ENCODE peak calls at places on chromosomes 4 and X, in seven cellular contexts. One of them, this sample, is unnamed.

GRCh38 chrX:47166126-47166525 is 21.1 kb downstream of the RBM10 start:
- DNase-seq in BE2C: no peak
- DNase-seq in keratinocyte: no peak
- DNase-seq in K562: no peak
- DNase-seq in ovary: no peak
- DNase-seq in mammary epithelial cell: no peak
- DNase-seq in foreskin fibroblast: peak
- DNase-seq in this sample: peak

GRCh38 chrX:68307767-68308166 is 125.5 kb downstream of the OPHN1 start:
- DNase-seq in BE2C: no peak
- DNase-seq in keratinocyte: peak
- DNase-seq in K562: no peak
- DNase-seq in ovary: no peak
- DNase-seq in mammary epithelial cell: peak
- DNase-seq in foreskin fibroblast: no peak
- DNase-seq in this sample: peak

GRCh38 chrX:130682990-130683389 is 220.0 kb downstream of the ENOX2 start:
- DNase-seq in BE2C: no peak
- DNase-seq in keratinocyte: no peak
- DNase-seq in K562: no peak
- DNase-seq in ovary: no peak
- DNase-seq in mammary epithelial cell: no peak
- DNase-seq in foreskin fibroblast: peak
- DNase-seq in this sample: peak

GRCh38 chrX:2413969-2414368 is 86.8 kb downstream of the DHRSX start:
- DNase-seq in BE2C: no peak
- DNase-seq in keratinocyte: no peak
- DNase-seq in K562: no peak
- DNase-seq in ovary: no peak
- DNase-seq in mammary epithelial cell: no peak
- DNase-seq in foreskin fibroblast: no peak
- DNase-seq in this sample: no peak

GRCh38 chr4:26061248-26061986 is 147.4 kb downstream of the SMIM20 start:
- DNase-seq in BE2C: peak
- DNase-seq in keratinocyte: no peak
- DNase-seq in K562: peak
- DNase-seq in ovary: no peak
- DNase-seq in mammary epithelial cell: peak
- DNase-seq in foreskin fibroblast: no peak
- DNase-seq in this sample: peak

GRCh38 chr4:108204518-108204917 is 35.8 kb upstream of the LEF1 start:
- DNase-seq in BE2C: no peak
- DNase-seq in keratinocyte: no peak
- DNase-seq in K562: no peak
- DNase-seq in ovary: no peak
- DNase-seq in mammary epithelial cell: no peak
- DNase-seq in foreskin fibroblast: peak
- DNase-seq in this sample: no peak

GRCh38 chr4:1318046-1318375 is 28.3 kb downstream of the MAEA start:
- DNase-seq in BE2C: no peak
- DNase-seq in keratinocyte: no peak
- DNase-seq in K562: no peak
- DNase-seq in ovary: no peak
- DNase-seq in mammary epithelial cell: no peak
- DNase-seq in foreskin fibroblast: no peak
- DNase-seq in this sample: no peak

GRCh38 chrX:111131572-111131971 is 35.6 kb downstream of the PAK3 start:
- DNase-seq in BE2C: no peak
- DNase-seq in keratinocyte: no peak
- DNase-seq in K562: no peak
- DNase-seq in ovary: no peak
- DNase-seq in mammary epithelial cell: no peak
- DNase-seq in foreskin fibroblast: no peak
- DNase-seq in this sample: no peak

GRCh38 chr4:113827285-113827684 is 65.7 kb upstream of the CAMK2D start:
- DNase-seq in BE2C: no peak
- DNase-seq in keratinocyte: no peak
- DNase-seq in K562: no peak
- DNase-seq in ovary: no peak
- DNase-seq in mammary epithelial cell: no peak
- DNase-seq in foreskin fibroblast: peak
- DNase-seq in this sample: peak

GRCh38 chrX:111823068-111823467 is 52.9 kb upstream of the TRPC5OS start:
- DNase-seq in BE2C: peak
- DNase-seq in keratinocyte: no peak
- DNase-seq in K562: peak
- DNase-seq in ovary: no peak
- DNase-seq in mammary epithelial cell: no peak
- DNase-seq in foreskin fibroblast: no peak
- DNase-seq in this sample: peak

GRCh38 chr4:88725143-88725542 is 27.5 kb upstream of the NAP1L5 start:
- DNase-seq in BE2C: no peak
- DNase-seq in keratinocyte: no peak
- DNase-seq in K562: no peak
- DNase-seq in ovary: no peak
- DNase-seq in mammary epithelial cell: no peak
- DNase-seq in foreskin fibroblast: no peak
- DNase-seq in this sample: no peak

GRCh38 chr4:12932203-12932788 is 551.8 kb downstream of the RAB28 start:
- DNase-seq in BE2C: no peak
- DNase-seq in keratinocyte: no peak
- DNase-seq in K562: no peak
- DNase-seq in ovary: no peak
- DNase-seq in mammary epithelial cell: no peak
- DNase-seq in foreskin fibroblast: no peak
- DNase-seq in this sample: no peak

GRCh38 chr4:55574252-55574651 is 17.8 kb downstream of the PDCL2 start:
- DNase-seq in BE2C: no peak
- DNase-seq in keratinocyte: no peak
- DNase-seq in K562: no peak
- DNase-seq in ovary: no peak
- DNase-seq in mammary epithelial cell: peak
- DNase-seq in foreskin fibroblast: no peak
- DNase-seq in this sample: no peak

GRCh38 chr4:123398803-123399637 is 2.4 kb downstream of the SPRY1 start:
- DNase-seq in BE2C: no peak
- DNase-seq in keratinocyte: no peak
- DNase-seq in K562: no peak
- DNase-seq in ovary: peak
- DNase-seq in mammary epithelial cell: peak
- DNase-seq in foreskin fibroblast: peak
- DNase-seq in this sample: peak

GRCh38 chrX:20118065-20118824 is 1.5 kb upstream of the MAP7D2 start:
- DNase-seq in BE2C: no peak
- DNase-seq in keratinocyte: no peak
- DNase-seq in K562: no peak
- DNase-seq in ovary: no peak
- DNase-seq in mammary epithelial cell: peak
- DNase-seq in foreskin fibroblast: no peak
- DNase-seq in this sample: no peak

GRCh38 chr4:10687526-10687925 is 3.0 kb upstream of the CLNK start:
- DNase-seq in BE2C: no peak
- DNase-seq in keratinocyte: no peak
- DNase-seq in K562: no peak
- DNase-seq in ovary: no peak
- DNase-seq in mammary epithelial cell: no peak
- DNase-seq in foreskin fibroblast: no peak
- DNase-seq in this sample: no peak

GRCh38 chr4:140267576-140267975 is 105.9 kb upstream of the SCOC start:
- DNase-seq in BE2C: peak
- DNase-seq in keratinocyte: no peak
- DNase-seq in K562: no peak
- DNase-seq in ovary: no peak
- DNase-seq in mammary epithelial cell: no peak
- DNase-seq in foreskin fibroblast: no peak
- DNase-seq in this sample: no peak

GRCh38 chrX:3451566-3451965 is 105.1 kb upstream of the MXRA5 start:
- DNase-seq in BE2C: no peak
- DNase-seq in keratinocyte: no peak
- DNase-seq in K562: no peak
- DNase-seq in ovary: no peak
- DNase-seq in mammary epithelial cell: no peak
- DNase-seq in foreskin fibroblast: no peak
- DNase-seq in this sample: no peak

DNA sequence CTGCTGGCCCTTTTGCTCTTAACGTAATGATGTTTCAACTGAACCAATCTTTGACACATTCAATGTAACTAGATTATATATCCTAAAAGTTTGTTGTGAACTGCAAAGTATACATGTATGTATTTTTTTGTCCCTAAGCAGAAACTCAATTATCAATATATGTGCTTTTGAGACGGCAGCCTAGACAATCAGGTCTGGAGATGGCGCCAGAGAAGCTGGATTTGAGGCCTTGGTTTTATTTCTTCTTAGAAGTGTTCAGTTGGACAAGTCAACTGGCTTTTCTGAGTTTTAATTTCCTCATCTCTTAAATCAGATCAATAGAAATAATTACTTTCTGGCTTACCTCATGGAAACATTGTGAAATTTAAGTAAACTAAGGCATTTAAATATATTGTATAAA is 62.5 kb downstream of the DCAF8L1 start:
- DNase-seq in BE2C: peak
- DNase-seq in keratinocyte: no peak
- DNase-seq in K562: no peak
- DNase-seq in ovary: no peak
- DNase-seq in mammary epithelial cell: peak
- DNase-seq in foreskin fibroblast: no peak
- DNase-seq in this sample: peak
- H3K4me3 ChIP-seq in BE2C: no peak
- H3K4me3 ChIP-seq in keratinocyte: no peak
- H3K4me3 ChIP-seq in K562: no peak
- H3K4me3 ChIP-seq in ovary: no peak
- H3K4me3 ChIP-seq in mammary epithelial cell: no peak
- H3K4me3 ChIP-seq in foreskin fibroblast: no peak
- H3K4me3 ChIP-seq in this sample: no peak

GRCh38 chr4:7190668-7191545 is 1.4 kb upstream of the SORCS2 start:
- DNase-seq in BE2C: peak
- DNase-seq in keratinocyte: no peak
- DNase-seq in K562: no peak
- DNase-seq in ovary: peak
- DNase-seq in mammary epithelial cell: no peak
- DNase-seq in foreskin fibroblast: no peak
- DNase-seq in this sample: no peak

GRCh38 chr4:7191546-7192251 is 639 bp upstream of the SORCS2 start:
- DNase-seq in BE2C: peak
- DNase-seq in keratinocyte: no peak
- DNase-seq in K562: no peak
- DNase-seq in ovary: no peak
- DNase-seq in mammary epithelial cell: no peak
- DNase-seq in foreskin fibroblast: no peak
- DNase-seq in this sample: no peak

GRCh38 chr4:7193040-7193958 is 961 bp downstream of the SORCS2 start:
- DNase-seq in BE2C: peak
- DNase-seq in keratinocyte: no peak
- DNase-seq in K562: no peak
- DNase-seq in ovary: peak
- DNase-seq in mammary epithelial cell: no peak
- DNase-seq in foreskin fibroblast: no peak
- DNase-seq in this sample: no peak

GRCh38 chr4:7194251-7195137 is 2.2 kb downstream of the SORCS2 start:
- DNase-seq in BE2C: peak
- DNase-seq in keratinocyte: no peak
- DNase-seq in K562: no peak
- DNase-seq in ovary: no peak
- DNase-seq in mammary epithelial cell: no peak
- DNase-seq in foreskin fibroblast: no peak
- DNase-seq in this sample: no peak

GRCh38 chr4:7192252-7193039 is at the start of gene SORCS2:
- DNase-seq in BE2C: peak
- DNase-seq in keratinocyte: no peak
- DNase-seq in K562: peak
- DNase-seq in ovary: peak
- DNase-seq in mammary epithelial cell: no peak
- DNase-seq in foreskin fibroblast: peak
- DNase-seq in this sample: peak
- TF ChIP-seq CTCF in BE2C: peak
- TF ChIP-seq CTCF in keratinocyte: no peak
- TF ChIP-seq CTCF in K562: peak
- TF ChIP-seq CTCF in ovary: peak
- TF ChIP-seq CTCF in mammary epithelial cell: peak
- TF ChIP-seq CTCF in foreskin fibroblast: peak
- TF ChIP-seq CTCF in this sample: peak

DNA sequence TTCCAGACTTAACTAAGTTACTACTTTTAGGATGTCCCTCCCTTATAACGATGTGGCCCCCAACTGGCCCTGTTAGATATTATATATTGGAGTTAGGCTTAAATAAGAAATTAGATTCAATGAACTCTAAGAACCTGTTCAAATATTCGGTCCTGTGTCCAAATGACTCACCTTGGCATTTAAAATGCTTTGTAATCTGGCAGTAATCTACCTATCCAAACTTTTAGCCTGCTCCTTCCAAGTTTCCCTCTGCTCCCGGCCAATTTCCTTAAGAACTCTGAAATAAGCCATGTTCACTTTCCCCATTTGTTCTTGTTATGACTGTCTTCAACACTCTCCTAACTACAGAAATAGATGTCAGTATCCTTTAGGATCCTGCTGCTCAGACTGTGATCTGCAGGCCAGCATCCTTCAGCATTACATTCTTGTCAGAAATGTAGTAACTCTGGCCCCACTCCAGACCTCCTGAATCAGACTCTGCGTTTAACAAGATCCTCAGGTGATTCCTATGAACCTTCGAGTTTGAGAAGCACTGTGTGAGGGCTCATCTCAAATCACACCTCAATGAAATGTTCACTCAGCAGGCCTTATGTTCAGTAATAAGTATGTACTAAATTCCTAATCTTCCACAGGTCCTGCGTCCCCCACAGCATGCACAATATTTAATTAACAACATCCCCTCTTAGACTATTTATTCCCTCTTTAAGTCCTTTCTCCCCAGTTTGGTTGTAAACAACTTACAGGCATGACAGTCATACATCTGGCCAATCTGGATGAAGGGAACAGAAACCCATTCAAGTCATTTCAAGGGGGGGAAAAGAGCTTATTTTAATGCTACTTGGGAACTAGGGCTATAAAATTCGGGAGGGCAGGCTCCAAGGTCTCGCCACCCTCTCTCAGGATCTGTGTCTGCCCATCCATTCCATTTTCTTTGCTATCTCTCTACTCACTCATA is 3.0 kb downstream of the ATP8A1 start:
- DNase-seq in BE2C: no peak
- DNase-seq in keratinocyte: no peak
- DNase-seq in K562: no peak
- DNase-seq in ovary: no peak
- DNase-seq in mammary epithelial cell: peak
- DNase-seq in foreskin fibroblast: no peak
- DNase-seq in this sample: no peak
- H3K4me3 ChIP-seq in BE2C: peak
- H3K4me3 ChIP-seq in keratinocyte: no peak
- H3K4me3 ChIP-seq in K562: no peak
- H3K4me3 ChIP-seq in ovary: no peak
- H3K4me3 ChIP-seq in mammary epithelial cell: no peak
- H3K4me3 ChIP-seq in foreskin fibroblast: no peak
- H3K4me3 ChIP-seq in this sample: no peak

DNA sequence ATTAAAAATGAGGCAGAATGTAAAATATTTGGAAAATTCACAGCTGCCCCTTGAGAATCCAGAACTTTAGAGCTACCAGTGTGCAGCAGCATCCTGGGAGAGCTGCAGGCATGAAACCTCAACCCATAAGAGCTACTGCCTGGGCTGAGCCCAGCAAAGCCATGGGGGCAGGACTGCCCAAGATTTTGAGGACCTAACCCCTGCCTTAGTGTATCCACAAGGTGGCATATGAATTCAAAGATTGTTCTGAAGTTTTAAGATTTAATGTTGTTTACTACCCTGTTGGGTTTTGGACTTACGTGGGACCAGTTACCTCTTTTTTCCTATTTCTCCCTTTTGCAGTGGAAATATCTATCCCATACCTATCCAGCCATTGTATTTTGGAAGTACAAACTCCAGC is 26.4 kb downstream of the CASP6 start:
- DNase-seq in BE2C: no peak
- DNase-seq in keratinocyte: no peak
- DNase-seq in K562: no peak
- DNase-seq in ovary: no peak
- DNase-seq in mammary epithelial cell: no peak
- DNase-seq in foreskin fibroblast: no peak
- DNase-seq in this sample: peak
- TF ChIP-seq CTCF in BE2C: no peak
- TF ChIP-seq CTCF in keratinocyte: no peak
- TF ChIP-seq CTCF in K562: peak
- TF ChIP-seq CTCF in ovary: no peak
- TF ChIP-seq CTCF in mammary epithelial cell: no peak
- TF ChIP-seq CTCF in foreskin fibroblast: no peak
- TF ChIP-seq CTCF in this sample: peak

This sample was measured in cardiac fibroblast.